ENCODE peak calls at places on chromosomes 7 and 10, in seven cellular contexts. One of them, this sample, is unnamed.

GRCh38 chr7:34091330-34091917 is 186.1 kb downstream of the BMPER start:
- DNase-seq in heart left ventricle: no peak
- DNase-seq in H1: peak; percentile 55
- DNase-seq in GM12865: peak; percentile 46
- DNase-seq in WERI-Rb-1: peak; percentile 58
- DNase-seq in lower leg skin: no peak
- DNase-seq in Caco-2: no peak
- DNase-seq in this sample: no peak

GRCh38 chr7:93442478-93443224 is 131.9 kb downstream of the CALCR start:
- DNase-seq in heart left ventricle: no peak
- DNase-seq in H1: peak; percentile 81
- DNase-seq in GM12865: peak; percentile 48
- DNase-seq in WERI-Rb-1: peak; percentile 36
- DNase-seq in lower leg skin: no peak
- DNase-seq in Caco-2: peak; percentile 48
- DNase-seq in this sample: no peak

GRCh38 chr7:85773116-85773783 is 586.4 kb upstream of the SEMA3D start:
- DNase-seq in heart left ventricle: no peak
- DNase-seq in H1: no peak
- DNase-seq in GM12865: no peak
- DNase-seq in WERI-Rb-1: no peak
- DNase-seq in lower leg skin: no peak
- DNase-seq in Caco-2: no peak
- DNase-seq in this sample: no peak

GRCh38 chr7:157758468-157759245 is 421.9 kb downstream of the DNAJB6 start:
- DNase-seq in heart left ventricle: no peak
- DNase-seq in H1: no peak
- DNase-seq in GM12865: no peak
- DNase-seq in WERI-Rb-1: no peak
- DNase-seq in lower leg skin: no peak
- DNase-seq in Caco-2: no peak
- DNase-seq in this sample: no peak

GRCh38 chr10:126153686-126154628 is 234.3 kb downstream of the ADAM12 start:
- DNase-seq in heart left ventricle: no peak
- DNase-seq in H1: no peak
- DNase-seq in GM12865: no peak
- DNase-seq in WERI-Rb-1: no peak
- DNase-seq in lower leg skin: no peak
- DNase-seq in Caco-2: no peak
- DNase-seq in this sample: no peak

GRCh38 chr7:103048833-103049232 is 25.8 kb downstream of the FBXL13 start:
- DNase-seq in heart left ventricle: no peak
- DNase-seq in H1: no peak
- DNase-seq in GM12865: no peak
- DNase-seq in WERI-Rb-1: no peak
- DNase-seq in lower leg skin: no peak
- DNase-seq in Caco-2: no peak
- DNase-seq in this sample: no peak

GRCh38 chr7:151539055-151539714 is 19.5 kb upstream of the RHEB start:
- DNase-seq in heart left ventricle: no peak
- DNase-seq in H1: no peak
- DNase-seq in GM12865: peak; percentile 57
- DNase-seq in WERI-Rb-1: peak; percentile 21
- DNase-seq in lower leg skin: no peak
- DNase-seq in Caco-2: peak; percentile 53
- DNase-seq in this sample: no peak

GRCh38 chr7:68216046-68216445 is 1219.4 kb downstream of the TYW1 start:
- DNase-seq in heart left ventricle: no peak
- DNase-seq in H1: no peak
- DNase-seq in GM12865: no peak
- DNase-seq in WERI-Rb-1: peak; percentile 47
- DNase-seq in lower leg skin: peak; percentile 60
- DNase-seq in Caco-2: no peak
- DNase-seq in this sample: no peak

GRCh38 chr10:34655286-34656170 is 159.6 kb downstream of the PARD3 start:
- DNase-seq in heart left ventricle: no peak
- DNase-seq in H1: peak; percentile 74
- DNase-seq in GM12865: peak; percentile 66
- DNase-seq in WERI-Rb-1: peak; percentile 17
- DNase-seq in lower leg skin: no peak
- DNase-seq in Caco-2: peak; percentile 70
- DNase-seq in this sample: peak; percentile 54

GRCh38 chr7:108455524-108455832 is 758 bp downstream of the NRCAM start:
- DNase-seq in heart left ventricle: peak; percentile 54
- DNase-seq in H1: no peak
- DNase-seq in GM12865: peak; percentile 11
- DNase-seq in WERI-Rb-1: peak; percentile 30
- DNase-seq in lower leg skin: no peak
- DNase-seq in Caco-2: no peak
- DNase-seq in this sample: no peak

GRCh38 chr7:66429498-66430163 is 199.1 kb upstream of the KCTD7 start:
- DNase-seq in heart left ventricle: no peak
- DNase-seq in H1: no peak
- DNase-seq in GM12865: no peak
- DNase-seq in WERI-Rb-1: no peak
- DNase-seq in lower leg skin: no peak
- DNase-seq in Caco-2: no peak
- DNase-seq in this sample: no peak

GRCh38 chr10:29329420-29329819 is 40.5 kb downstream of the LYZL1 start:
- DNase-seq in heart left ventricle: no peak
- DNase-seq in H1: no peak
- DNase-seq in GM12865: no peak
- DNase-seq in WERI-Rb-1: no peak
- DNase-seq in lower leg skin: no peak
- DNase-seq in Caco-2: no peak
- DNase-seq in this sample: no peak

GRCh38 chr7:2560175-2560695 is 1.5 kb downstream of the IQCE start:
- DNase-seq in heart left ventricle: no peak
- DNase-seq in H1: no peak
- DNase-seq in GM12865: no peak
- DNase-seq in WERI-Rb-1: no peak
- DNase-seq in lower leg skin: no peak
- DNase-seq in Caco-2: no peak
- DNase-seq in this sample: no peak

GRCh38 chr7:128910569-128910945 is at the start of gene KCP:
- DNase-seq in heart left ventricle: no peak
- DNase-seq in H1: peak; percentile 72
- DNase-seq in GM12865: no peak
- DNase-seq in WERI-Rb-1: no peak
- DNase-seq in lower leg skin: peak; percentile 76
- DNase-seq in Caco-2: peak; percentile 14
- DNase-seq in this sample: no peak

GRCh38 chr10:75926763-75927162 is 495.3 kb downstream of the LRMDA start:
- DNase-seq in heart left ventricle: no peak
- DNase-seq in H1: no peak
- DNase-seq in GM12865: no peak
- DNase-seq in WERI-Rb-1: no peak
- DNase-seq in lower leg skin: no peak
- DNase-seq in Caco-2: no peak
- DNase-seq in this sample: no peak

GRCh38 chr7:1329966-1330915 is 97.6 kb downstream of the UNCX start:
- DNase-seq in heart left ventricle: peak; percentile 49
- DNase-seq in H1: peak; percentile 46
- DNase-seq in GM12865: no peak
- DNase-seq in WERI-Rb-1: no peak
- DNase-seq in lower leg skin: no peak
- DNase-seq in Caco-2: no peak
- DNase-seq in this sample: no peak

GRCh38 chr10:89327803-89328441 is at the start of gene IFIT3:
- DNase-seq in heart left ventricle: no peak
- DNase-seq in H1: no peak
- DNase-seq in GM12865: peak; percentile 75
- DNase-seq in WERI-Rb-1: no peak
- DNase-seq in lower leg skin: no peak
- DNase-seq in Caco-2: no peak
- DNase-seq in this sample: no peak

DNA sequence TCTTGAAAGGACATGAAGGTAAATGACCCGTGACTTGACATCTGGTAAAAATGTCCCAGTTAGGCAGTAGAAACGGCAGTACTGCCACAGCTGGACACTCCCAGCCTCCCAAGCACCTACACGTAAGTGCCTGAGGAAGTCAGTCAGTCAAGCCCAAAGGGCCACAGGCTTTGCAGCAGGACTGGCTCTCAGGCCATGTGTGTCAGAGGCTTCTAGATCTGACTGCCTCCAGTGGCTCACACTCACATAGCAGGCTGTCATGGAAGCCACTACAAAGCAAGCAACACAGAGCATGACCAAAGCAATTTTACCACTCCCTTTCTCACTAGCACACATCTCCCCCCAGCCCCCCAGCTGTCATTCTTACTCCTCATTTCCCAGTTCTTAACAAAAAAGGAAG is 17.8 kb upstream of the CCNJ start:
- DNase-seq in heart left ventricle: no peak
- DNase-seq in H1: peak; percentile 52
- DNase-seq in GM12865: peak; percentile 63
- DNase-seq in WERI-Rb-1: peak; percentile 36
- DNase-seq in lower leg skin: no peak
- DNase-seq in Caco-2: peak; percentile 58
- DNase-seq in this sample: no peak
- TF ChIP-seq CTCF in heart left ventricle: no peak
- TF ChIP-seq CTCF in H1: peak; percentile 73
- TF ChIP-seq CTCF in GM12865: peak; percentile 46
- TF ChIP-seq CTCF in WERI-Rb-1: peak; percentile 49
- TF ChIP-seq CTCF in lower leg skin: no peak
- TF ChIP-seq CTCF in Caco-2: peak; percentile 50
- TF ChIP-seq CTCF in this sample: no peak

DNA sequence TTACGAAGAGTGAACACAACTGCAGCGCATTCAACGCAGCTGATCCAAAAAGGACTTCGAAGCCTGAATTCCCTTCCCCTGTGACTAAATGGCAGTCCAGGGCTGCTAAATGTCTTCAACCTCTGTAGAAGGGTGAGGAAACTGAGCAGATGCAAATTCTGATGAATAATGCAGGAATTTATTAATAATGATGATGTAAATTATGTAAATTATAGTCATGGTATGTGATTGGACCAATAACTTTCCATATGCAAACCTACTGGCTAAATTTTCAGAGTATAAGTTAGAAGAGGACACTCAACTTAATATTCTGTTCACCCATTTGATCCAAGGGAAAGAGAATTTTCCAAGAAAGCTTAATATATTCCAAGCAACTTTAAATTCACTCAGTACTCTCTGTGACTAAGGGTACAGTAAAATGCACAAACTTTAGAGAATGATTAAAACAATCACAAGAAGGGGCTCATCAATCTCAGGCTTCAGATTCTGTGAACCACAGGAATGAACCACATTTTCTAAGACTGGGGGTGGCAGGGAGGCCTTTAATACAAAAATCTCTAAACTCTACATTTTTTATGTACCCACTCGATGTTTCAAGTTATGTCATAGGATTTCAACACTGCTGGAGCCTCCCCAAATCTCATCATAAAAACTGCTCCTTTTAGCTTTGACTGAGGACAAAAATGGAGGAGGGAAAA is 3.5 kb downstream of the FGFR2 start:
- DNase-seq in heart left ventricle: no peak
- DNase-seq in H1: no peak
- DNase-seq in GM12865: no peak
- DNase-seq in WERI-Rb-1: no peak
- DNase-seq in lower leg skin: peak; percentile 20
- DNase-seq in Caco-2: no peak
- DNase-seq in this sample: no peak
- TF ChIP-seq CTCF in heart left ventricle: no peak
- TF ChIP-seq CTCF in H1: no peak
- TF ChIP-seq CTCF in GM12865: no peak
- TF ChIP-seq CTCF in WERI-Rb-1: no peak
- TF ChIP-seq CTCF in lower leg skin: no peak
- TF ChIP-seq CTCF in Caco-2: no peak
- TF ChIP-seq CTCF in this sample: no peak

DNA sequence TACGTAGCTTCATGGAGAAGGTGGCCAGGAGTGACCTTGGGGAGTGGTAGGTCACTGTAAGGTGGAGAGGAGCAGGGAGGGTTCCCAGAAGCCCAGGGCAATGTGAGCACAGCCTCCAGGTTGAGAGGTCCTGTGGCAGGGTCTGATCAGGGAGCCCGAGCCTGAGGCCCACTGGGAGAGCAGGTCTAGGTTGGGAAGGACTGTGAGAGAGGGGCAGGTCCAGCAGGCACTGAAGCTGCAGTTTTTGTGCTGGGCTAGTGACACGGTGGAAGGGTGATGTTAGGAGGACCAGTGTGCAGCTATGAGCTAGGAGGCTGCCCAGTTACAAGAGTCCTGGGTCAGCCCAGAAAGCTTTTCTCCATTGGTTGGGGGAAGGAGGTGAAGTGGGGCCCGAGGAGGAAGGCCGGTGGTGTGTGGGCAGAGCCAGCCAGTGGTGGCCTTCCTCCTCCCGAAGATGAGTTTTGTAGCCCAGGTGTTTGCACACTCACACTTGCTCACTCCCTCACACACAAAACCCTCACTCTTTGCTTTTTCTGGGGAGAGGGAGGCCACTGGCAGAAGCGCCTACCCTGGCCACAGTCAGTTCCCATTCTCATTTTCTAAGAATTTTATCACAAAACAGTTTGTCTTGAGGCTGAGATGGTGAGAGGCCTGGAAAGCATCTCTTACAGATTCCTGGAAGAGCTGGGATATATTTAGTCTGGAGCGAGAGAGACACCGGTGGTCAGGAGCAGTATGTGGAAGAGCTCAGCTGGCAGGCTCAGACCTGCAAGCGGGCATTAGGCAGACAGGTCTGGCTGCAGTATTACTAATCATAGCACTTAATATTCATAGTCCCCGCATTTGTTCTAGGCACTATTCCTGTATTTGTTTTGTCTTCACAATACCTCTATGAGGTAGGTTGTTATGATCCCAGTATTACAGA is 57.1 kb downstream of the ZNF467 start:
- DNase-seq in heart left ventricle: no peak
- DNase-seq in H1: peak; percentile 41
- DNase-seq in GM12865: no peak
- DNase-seq in WERI-Rb-1: no peak
- DNase-seq in lower leg skin: no peak
- DNase-seq in Caco-2: no peak
- DNase-seq in this sample: peak; percentile 36
- TF ChIP-seq CTCF in heart left ventricle: no peak
- TF ChIP-seq CTCF in H1: no peak
- TF ChIP-seq CTCF in GM12865: no peak
- TF ChIP-seq CTCF in WERI-Rb-1: peak; percentile 30
- TF ChIP-seq CTCF in lower leg skin: no peak
- TF ChIP-seq CTCF in Caco-2: no peak
- TF ChIP-seq CTCF in this sample: no peak

DNA sequence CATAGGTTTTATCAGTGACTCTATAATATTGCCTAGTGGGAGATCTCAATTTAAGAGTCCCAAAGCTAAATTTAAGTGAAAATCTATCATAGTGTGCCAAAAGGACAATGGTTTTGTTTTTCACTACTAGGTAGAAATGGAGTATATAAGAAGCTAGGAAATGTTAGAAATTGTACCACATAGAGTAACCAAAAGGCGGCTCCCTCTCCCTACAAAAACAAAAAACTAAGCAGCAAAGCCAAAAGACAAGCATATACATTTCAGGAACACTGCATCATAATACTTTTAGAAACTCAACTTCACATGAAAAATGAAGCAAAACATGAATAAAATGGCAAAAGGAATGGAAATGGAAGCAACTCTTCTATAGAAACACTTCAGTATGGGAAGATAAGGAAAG is 271.6 kb downstream of the CACNA2D1 start:
- DNase-seq in heart left ventricle: no peak
- DNase-seq in H1: no peak
- DNase-seq in GM12865: no peak
- DNase-seq in WERI-Rb-1: no peak
- DNase-seq in lower leg skin: no peak
- DNase-seq in Caco-2: no peak
- DNase-seq in this sample: no peak
- TF ChIP-seq CTCF in heart left ventricle: no peak
- TF ChIP-seq CTCF in H1: no peak
- TF ChIP-seq CTCF in GM12865: peak; percentile 2
- TF ChIP-seq CTCF in WERI-Rb-1: no peak
- TF ChIP-seq CTCF in lower leg skin: no peak
- TF ChIP-seq CTCF in Caco-2: no peak
- TF ChIP-seq CTCF in this sample: no peak

GRCh38 chr7:78510580-78511188 is 712.1 kb downstream of the PHTF2 start:
- DNase-seq in heart left ventricle: no peak
- DNase-seq in H1: no peak
- DNase-seq in GM12865: peak; percentile 44
- DNase-seq in WERI-Rb-1: peak; percentile 49
- DNase-seq in lower leg skin: no peak
- DNase-seq in Caco-2: no peak
- DNase-seq in this sample: peak; percentile 40
- TF ChIP-seq CTCF in heart left ventricle: peak; percentile 48
- TF ChIP-seq CTCF in H1: peak; percentile 81
- TF ChIP-seq CTCF in GM12865: peak; percentile 70
- TF ChIP-seq CTCF in WERI-Rb-1: peak; percentile 77
- TF ChIP-seq CTCF in lower leg skin: no peak
- TF ChIP-seq CTCF in Caco-2: peak; percentile 58
- TF ChIP-seq CTCF in this sample: peak; percentile 38

This sample was measured in mesothelial cell of epicardium.